ENCODE peak calls at places on chromosomes 13 and 19, in six cellular contexts. X is left ventricle myocardium inferior, Y is astrocyte of the spinal cord, F is trophoblast cell, J is neural progenitor cell, G is fibroblast of lung. N is an unnamed sample.

GRCh38 chr13:36875431-36875830 is 44.6 kb downstream of the SMAD9 start:
- DNase-seq in X (no peak), Y (no peak), F (no peak), J (no peak), G (no peak), N (no peak)

GRCh38 chr19:9727644-9728043 is 40.9 kb downstream of the ZNF846 start:
- DNase-seq in X (no peak), Y (no peak), F (no peak), J (no peak), G (no peak), N (no peak)

GRCh38 chr19:19582471-19582870 is 36.0 kb downstream of the PBX4 start:
- DNase-seq in X (no peak), Y (no peak), F (no peak), J (no peak), G (no peak), N (no peak)

GRCh38 chr19:31408460-31409124 is 59.4 kb upstream of the TSHZ3 start:
- DNase-seq in X (no peak), Y (peak), F (peak), J (no peak), G (peak), N (no peak)

GRCh38 chr19:46654621-46655152 is 6.3 kb downstream of the DACT3 start:
- DNase-seq in X (no peak), Y (no peak), F (no peak), J (peak), G (no peak), N (no peak)

GRCh38 chr19:35921012-35921411 is 12.9 kb upstream of the TYROBP start:
- DNase-seq in X (no peak), Y (no peak), F (no peak), J (no peak), G (no peak), N (no peak)

GRCh38 chr19:33311326-33311682 is 9.0 kb upstream of the CEBPA start:
- DNase-seq in X (no peak), Y (no peak), F (no peak), J (no peak), G (no peak), N (no peak)

GRCh38 chr13:112331675-112332074 is 44.5 kb upstream of the SPACA7 start:
- DNase-seq in X (no peak), Y (no peak), F (no peak), J (peak), G (no peak), N (no peak)

GRCh38 chr19:30679286-30679685 is 307.1 kb downstream of the ZNF536 start:
- DNase-seq in X (no peak), Y (no peak), F (no peak), J (no peak), G (no peak), N (no peak)

GRCh38 chr19:4575267-4575793 is 15.8 kb upstream of the SEMA6B start:
- DNase-seq in X (peak), Y (peak), F (no peak), J (peak), G (peak), N (peak)

GRCh38 chr13:87042946-87043345 is 628.2 kb upstream of the SLITRK5 start:
- DNase-seq in X (no peak), Y (peak), F (no peak), J (no peak), G (peak), N (no peak)

GRCh38 chr13:61950828-61951227 is 535.2 kb upstream of the PCDH20 start:
- DNase-seq in X (no peak), Y (no peak), F (no peak), J (no peak), G (no peak), N (no peak)

GRCh38 chr19:379796-380195 is 29.2 kb downstream of the C2CD4C start:
- DNase-seq in X (no peak), Y (no peak), F (no peak), J (no peak), G (no peak), N (no peak)

GRCh38 chr13:34361528-34361927 is 543.6 kb downstream of the RFC3 start:
- DNase-seq in X (no peak), Y (no peak), F (peak), J (no peak), G (peak), N (no peak)

GRCh38 chr13:41313659-41314197 is 2.7 kb downstream of the NAA16 start:
- DNase-seq in X (no peak), Y (no peak), F (no peak), J (no peak), G (no peak), N (no peak)

GRCh38 chr19:29539131-29539530 is 13.3 kb downstream of the VSTM2B start:
- DNase-seq in X (no peak), Y (no peak), F (no peak), J (no peak), G (no peak), N (no peak)

GRCh38 chr13:57787058-57787791 is 155.7 kb downstream of the PCDH17 start:
- DNase-seq in X (no peak), Y (no peak), F (no peak), J (peak), G (no peak), N (no peak)
- H3K4me3 ChIP-seq in X (no peak), Y (no peak), F (no peak), J (no peak), G (no peak), N (no peak)

DNA sequence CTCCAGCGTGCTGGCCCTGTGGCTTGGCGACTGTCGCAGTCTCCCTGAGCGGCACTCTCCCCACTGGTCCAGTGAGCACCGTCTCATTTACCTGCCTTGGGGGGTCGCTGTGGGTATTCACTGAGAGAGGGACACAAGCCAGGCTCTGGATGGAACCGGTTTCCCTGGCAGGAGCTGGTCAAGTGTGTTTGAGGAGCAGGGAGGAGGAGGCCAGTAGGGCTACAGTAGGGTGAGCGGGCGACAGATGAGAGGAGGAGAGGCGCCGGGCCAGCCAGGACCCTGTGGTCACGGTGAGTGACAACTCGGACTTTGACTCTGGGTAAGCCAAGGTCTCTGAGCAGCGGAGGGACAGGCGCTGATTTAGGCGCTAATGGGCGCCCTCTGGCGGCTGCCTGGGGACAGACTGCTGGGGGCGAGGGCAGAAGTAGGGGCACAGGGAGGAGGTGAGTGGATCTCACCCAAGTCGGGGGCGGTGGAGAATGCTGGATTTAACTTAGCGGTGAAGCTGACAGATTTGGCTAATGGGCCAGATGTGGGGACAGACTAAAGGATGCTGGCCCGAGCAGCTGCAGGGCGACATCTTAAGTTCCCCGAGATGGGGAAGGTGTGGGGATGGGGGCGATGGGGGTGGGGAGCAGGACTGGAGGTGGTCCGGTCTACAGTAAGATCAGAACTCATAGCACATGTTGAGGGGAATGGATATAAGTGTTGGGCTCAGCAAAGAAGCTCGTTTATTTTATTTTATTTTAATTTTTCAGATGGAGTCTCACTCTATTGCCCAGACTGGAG is 4.7 kb upstream of the PRMT1 start:
- DNase-seq in X (peak), Y (peak), F (peak), J (peak), G (peak), N (peak)
- H3K4me3 ChIP-seq in X (peak), Y (no peak), F (no peak), J (peak), G (no peak), N (no peak)

GRCh38 chr19:40056505-40056904 is 474 bp upstream of the ZNF780B start:
- DNase-seq in X (no peak), Y (no peak), F (no peak), J (no peak), G (no peak), N (no peak)

GRCh38 chr19:40055049-40055448 is 982 bp downstream of the ZNF780B start:
- DNase-seq in X (no peak), Y (no peak), F (no peak), J (no peak), G (no peak), N (no peak)

GRCh38 chr19:40055832-40056504 is at the start of gene ZNF780B:
- DNase-seq in X (peak), Y (peak), F (no peak), J (peak), G (peak), N (peak)

GRCh38 chr19:40054632-40055031 is 1.4 kb downstream of the ZNF780B start:
- DNase-seq in X (no peak), Y (no peak), F (no peak), J (no peak), G (no peak), N (no peak)

GRCh38 chr19:40053491-40053890 is 2.5 kb downstream of the ZNF780B start:
- DNase-seq in X (no peak), Y (no peak), F (no peak), J (no peak), G (no peak), N (no peak)
- H3K4me3 ChIP-seq in X (no peak), Y (no peak), F (no peak), J (no peak), G (no peak), N (no peak)

GRCh38 chr13:104015646-104016396 is 949.6 kb upstream of the SLC10A2 start:
- DNase-seq in X (no peak), Y (peak), F (no peak), J (no peak), G (peak), N (peak)

GRCh38 chr13:104008571-104009435 is 942.6 kb upstream of the SLC10A2 start:
- DNase-seq in X (no peak), Y (peak), F (no peak), J (no peak), G (peak), N (no peak)

GRCh38 chr13:104014803-104015645 is 948.8 kb upstream of the SLC10A2 start:
- DNase-seq in X (no peak), Y (peak), F (no peak), J (no peak), G (peak), N (peak)

GRCh38 chr13:104008075-104008474 is 941.9 kb upstream of the SLC10A2 start:
- DNase-seq in X (no peak), Y (no peak), F (no peak), J (no peak), G (no peak), N (no peak)

GRCh38 chr13:104011505-104012270 is 945.5 kb upstream of the SLC10A2 start:
- DNase-seq in X (no peak), Y (peak), F (no peak), J (peak), G (peak), N (no peak)
- H3K4me3 ChIP-seq in X (peak), Y (no peak), F (peak), J (no peak), G (no peak), N (no peak)

GRCh38 chr13:50761406-50761805 is 82.1 kb downstream of the DLEU7 start:
- DNase-seq in X (no peak), Y (no peak), F (no peak), J (no peak), G (no peak), N (no peak)

GRCh38 chr13:50762969-50763568 is 80.4 kb downstream of the DLEU7 start:
- DNase-seq in X (no peak), Y (no peak), F (no peak), J (peak), G (no peak), N (no peak)

GRCh38 chr13:50766043-50766442 is 77.4 kb downstream of the DLEU7 start:
- DNase-seq in X (no peak), Y (no peak), F (no peak), J (no peak), G (no peak), N (no peak)

GRCh38 chr13:50757021-50757420 is 86.5 kb downstream of the DLEU7 start:
- DNase-seq in X (no peak), Y (no peak), F (no peak), J (no peak), G (no peak), N (no peak)

GRCh38 chr13:50760751-50761150 is 82.7 kb downstream of the DLEU7 start:
- DNase-seq in X (no peak), Y (no peak), F (no peak), J (no peak), G (no peak), N (no peak)
- H3K4me3 ChIP-seq in X (no peak), Y (no peak), F (no peak), J (no peak), G (no peak), N (no peak)